ENCODE peak calls at places on chromosomes 11 and 22, in seven cellular contexts. E is IMR-90, V is left lung, A is ovary, I is heart left ventricle, S is heart right ventricle, K is endothelial cell of umbilical vein. C is an unnamed sample. For H3K4me1, the result is how much of the 10 kb centered on the place peaks cover.

GRCh38 chr11:2276999-2277328 is 6.6 kb upstream of the ASCL2 start:
- DNase-seq in E (no peak), V (no peak), A (peak), I (no peak), S (no peak), K (no peak), C (no peak)

GRCh38 chr11:2770556-2771301 is 70.9 kb upstream of the KCNQ1OT1 start:
- DNase-seq in E (no peak), V (peak), A (peak), I (peak), S (no peak), K (no peak), C (no peak)

GRCh38 chr22:32920032-32920628 is 118.6 kb downstream of the TIMP3 start:
- DNase-seq in E (peak), V (peak), A (peak), I (no peak), S (peak), K (no peak), C (no peak)

GRCh38 chr11:120929664-120930154 is 94.2 kb upstream of the TBCEL start:
- DNase-seq in E (peak), V (no peak), A (peak), I (no peak), S (no peak), K (peak), C (no peak)

GRCh38 chr11:131745405-131745804 is 375.0 kb downstream of the NTM start:
- DNase-seq in E (peak), V (no peak), A (no peak), I (no peak), S (no peak), K (peak), C (no peak)

GRCh38 chr22:29032584-29032983 is 29.0 kb downstream of the C22orf31 start:
- DNase-seq in E (peak), V (no peak), A (no peak), I (no peak), S (no peak), K (peak), C (no peak)

GRCh38 chr11:129723146-129723963 is 92.3 kb upstream of the TMEM45B start:
- DNase-seq in E (no peak), V (no peak), A (no peak), I (no peak), S (no peak), K (no peak), C (no peak)

GRCh38 chr22:29369460-29369859 is 18.9 kb downstream of the AP1B1 start:
- DNase-seq in E (peak), V (peak), A (peak), I (peak), S (peak), K (peak), C (no peak)

GRCh38 chr11:85875505-85875904 is 20.3 kb downstream of the CCDC83 start:
- DNase-seq in E (peak), V (no peak), A (no peak), I (no peak), S (no peak), K (no peak), C (no peak)

GRCh38 chr22:27698830-27699229 is 102.7 kb downstream of the MN1 start:
- DNase-seq in E (no peak), V (no peak), A (no peak), I (no peak), S (no peak), K (no peak), C (no peak)

GRCh38 chr11:57552479-57552878 is 15.0 kb downstream of the UBE2L6 start:
- DNase-seq in E (no peak), V (no peak), A (no peak), I (no peak), S (no peak), K (no peak), C (no peak)

GRCh38 chr11:67278939-67279588 is 10.0 kb upstream of the ANKRD13D start:
- DNase-seq in E (no peak), V (peak), A (no peak), I (peak), S (no peak), K (no peak), C (no peak)

GRCh38 chr11:128884703-128885338 is 6.3 kb upstream of the KCNJ5 start:
- DNase-seq in E (peak), V (peak), A (peak), I (no peak), S (no peak), K (peak), C (no peak)

GRCh38 chr11:72831521-72832300 is 17.5 kb downstream of the ATG16L2 start:
- DNase-seq in E (peak), V (peak), A (peak), I (peak), S (peak), K (peak), C (peak)

GRCh38 chr11:2138436-2139117 is 612 bp downstream of the IGF2 start:
- DNase-seq in E (no peak), V (no peak), A (peak), I (peak), S (peak), K (no peak), C (no peak)

GRCh38 chr11:44944181-44944852 is 6.4 kb downstream of the TP53I11 start:
- DNase-seq in E (peak), V (no peak), A (no peak), I (no peak), S (no peak), K (no peak), C (no peak)

GRCh38 chr11:12900496-12900895 is 108.6 kb upstream of the RASSF10 start:
- DNase-seq in E (peak), V (no peak), A (no peak), I (no peak), S (no peak), K (peak), C (no peak)

GRCh38 chr11:120715239-120715638 is 203.7 kb downstream of the GRIK4 start:
- DNase-seq in E (no peak), V (no peak), A (no peak), I (no peak), S (no peak), K (peak), C (no peak)

GRCh38 chr22:17860220-17860965 is 86.1 kb upstream of the BID start:
- DNase-seq in E (no peak), V (no peak), A (no peak), I (no peak), S (no peak), K (no peak), C (no peak)

GRCh38 chr11:115527534-115528125 is 23.4 kb upstream of the CADM1 start:
- DNase-seq in E (no peak), V (no peak), A (no peak), I (no peak), S (no peak), K (no peak), C (no peak)

GRCh38 chr11:118911113-118911879 is 14.4 kb downstream of the BCL9L start:
- DNase-seq in E (peak), V (no peak), A (peak), I (peak), S (no peak), K (no peak), C (no peak)

GRCh38 chr11:67545280-67545679 is 22.0 kb upstream of the CABP2 start:
- DNase-seq in E (no peak), V (no peak), A (no peak), I (peak), S (peak), K (no peak), C (no peak)

GRCh38 chr22:37303821-37304274 is 21.5 kb downstream of the CYTH4 start:
- DNase-seq in E (peak), V (peak), A (no peak), I (peak), S (no peak), K (peak), C (peak)

GRCh38 chr11:120578591-120579154 is 67.1 kb downstream of the GRIK4 start:
- DNase-seq in E (no peak), V (no peak), A (no peak), I (no peak), S (no peak), K (no peak), C (no peak)

GRCh38 chr22:35563211-35563610 is 22.6 kb downstream of the RASD2 start:
- DNase-seq in E (no peak), V (no peak), A (no peak), I (no peak), S (no peak), K (no peak), C (no peak)

GRCh38 chr22:38704568-38705234 is 1.0 kb upstream of the GTPBP1 start:
- DNase-seq in E (no peak), V (no peak), A (no peak), I (no peak), S (no peak), K (peak), C (no peak)

GRCh38 chr11:10688401-10688800 is 5.2 kb downstream of the IRAG1 start:
- DNase-seq in E (peak), V (no peak), A (no peak), I (no peak), S (no peak), K (no peak), C (no peak)

GRCh38 chr11:81792416-81792815 is 941.2 kb downstream of the FAM181B start:
- DNase-seq in E (no peak), V (no peak), A (no peak), I (no peak), S (no peak), K (no peak), C (no peak)

GRCh38 chr11:120184946-120185677 is 25.7 kb upstream of the OAF start:
- DNase-seq in E (peak), V (peak), A (peak), I (peak), S (peak), K (no peak), C (no peak)

GRCh38 chr22:25475554-25476022 is 88.9 kb upstream of the GRK3 start:
- DNase-seq in E (peak), V (peak), A (no peak), I (no peak), S (no peak), K (peak), C (no peak)

GRCh38 chr11:127485541-127485940 is 485.0 kb upstream of the KIRREL3 start:
- DNase-seq in E (no peak), V (no peak), A (no peak), I (no peak), S (no peak), K (no peak), C (no peak)

GRCh38 chr22:37496651-37497599 is 10.7 kb upstream of the MFNG start:
- DNase-seq in E (peak), V (no peak), A (no peak), I (no peak), S (no peak), K (peak), C (no peak)

GRCh38 chr11:94740975-94741707 is 27.0 kb upstream of the AMOTL1 start:
- DNase-seq in E (peak), V (no peak), A (peak), I (no peak), S (peak), K (peak), C (no peak)

GRCh38 chr11:116881153-116881552 is 43.7 kb upstream of the APOA1 start:
- DNase-seq in E (no peak), V (no peak), A (no peak), I (no peak), S (no peak), K (no peak), C (no peak)

GRCh38 chr11:14793546-14793945 is 98.5 kb downstream of the CYP2R1 start:
- DNase-seq in E (no peak), V (no peak), A (no peak), I (no peak), S (no peak), K (no peak), C (no peak)

GRCh38 chr11:120858740-120859139 is 165.2 kb upstream of the TBCEL start:
- DNase-seq in E (peak), V (no peak), A (no peak), I (no peak), S (no peak), K (peak), C (no peak)

GRCh38 chr22:36528336-36528735 is 630 bp downstream of the EIF3D start:
- DNase-seq in E (no peak), V (no peak), A (peak), I (no peak), S (no peak), K (no peak), C (no peak)

GRCh38 chr22:36853407-36854099 is 7.3 kb upstream of the NCF4 start:
- DNase-seq in E (peak), V (peak), A (no peak), I (peak), S (peak), K (peak), C (no peak)

DNA sequence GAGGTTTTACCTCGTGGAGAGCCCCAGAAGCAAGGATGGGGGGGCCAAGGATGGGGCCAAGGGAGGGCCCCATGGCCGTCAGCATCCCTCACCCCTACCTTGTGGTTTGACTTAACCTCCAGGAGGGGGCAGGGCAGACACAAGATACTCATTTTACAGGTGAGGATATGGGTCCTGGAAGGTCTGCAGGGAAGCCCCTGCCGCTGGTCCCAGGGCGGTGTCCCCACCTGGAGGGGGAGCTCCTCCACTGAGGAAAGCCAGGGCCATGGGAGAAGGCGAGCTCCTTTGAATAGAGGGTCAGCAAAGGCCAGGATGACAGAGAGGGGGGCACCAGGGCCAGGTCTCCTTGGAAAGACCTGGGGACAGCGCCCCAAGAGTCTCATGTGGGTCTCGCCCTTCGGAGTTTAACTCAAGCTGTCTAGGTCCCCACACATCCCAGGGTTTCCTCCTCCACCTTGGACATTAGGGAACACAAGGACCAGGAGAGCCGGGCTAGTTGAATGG is 5.9 kb upstream of the ADORA2A start:
- DNase-seq in E (no peak), V (no peak), A (no peak), I (no peak), S (no peak), K (no peak), C (no peak)
- TF ChIP-seq CTCF in E (no peak), V (no peak), A (no peak), I (no peak), S (peak), K (no peak), C (no peak)

DNA sequence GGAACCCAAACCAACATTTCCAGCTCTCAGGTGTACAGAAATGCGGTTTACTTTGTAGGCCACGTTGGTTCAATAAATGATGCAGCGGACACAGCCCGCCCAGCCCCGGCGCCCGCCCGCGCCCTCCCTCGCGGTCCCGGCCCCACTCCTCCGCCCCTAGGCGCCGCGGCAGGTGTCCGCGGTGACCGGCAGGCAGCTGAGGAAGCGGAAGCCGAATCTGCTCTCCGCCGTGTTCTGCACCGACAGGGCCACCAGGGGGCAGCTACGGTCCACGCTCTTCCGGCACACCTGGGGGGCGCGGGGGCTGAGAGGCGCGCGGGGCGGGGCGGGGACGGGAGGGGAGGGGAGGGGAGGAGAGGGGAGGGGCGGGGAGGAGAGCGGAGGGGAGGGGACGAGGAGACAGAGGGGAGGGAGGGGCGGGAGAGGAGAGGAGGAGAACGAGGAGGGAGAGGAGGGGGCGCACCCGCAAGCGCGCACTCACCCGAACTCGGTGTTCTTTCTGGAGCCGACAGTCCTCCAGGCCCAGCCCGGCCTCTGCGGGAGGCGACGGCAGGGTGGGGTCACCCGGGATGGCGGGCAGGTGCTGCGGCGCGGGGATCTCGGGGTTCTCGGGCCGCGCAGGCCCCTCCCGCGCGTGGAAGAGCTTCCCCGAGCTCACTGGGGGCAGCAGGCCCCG is 5.6 kb downstream of the LMNTD2 start:
- DNase-seq in E (no peak), V (peak), A (no peak), I (no peak), S (peak), K (no peak), C (no peak)
- H3K4me1 ChIP-seq in E (under half), V (under half), A (under half), I (under half), S (under half), K (under half), C (under half)

GRCh38 chr11:73833067-73833466 is 43.6 kb downstream of the COA4 start:
- DNase-seq in E (no peak), V (no peak), A (no peak), I (no peak), S (no peak), K (no peak), C (no peak)

GRCh38 chr11:73839123-73839457 is 37.6 kb downstream of the COA4 start:
- DNase-seq in E (no peak), V (no peak), A (no peak), I (no peak), S (no peak), K (no peak), C (no peak)

GRCh38 chr11:73838443-73839122 is 38.1 kb downstream of the COA4 start:
- DNase-seq in E (peak), V (no peak), A (no peak), I (no peak), S (no peak), K (no peak), C (no peak)
- H3K4me3 ChIP-seq in E (no peak), V (no peak), A (no peak), I (no peak), S (no peak), K (no peak), C (no peak)

GRCh38 chr22:20600137-20600673 is 92.8 kb downstream of the MED15 start:
- DNase-seq in E (no peak), V (no peak), A (no peak), I (no peak), S (no peak), K (no peak), C (no peak)

GRCh38 chr22:20601308-20601707 is 93.9 kb downstream of the MED15 start:
- DNase-seq in E (no peak), V (no peak), A (no peak), I (no peak), S (no peak), K (no peak), C (no peak)

GRCh38 chr22:20604776-20605221 is 97.4 kb downstream of the MED15 start:
- DNase-seq in E (no peak), V (no peak), A (no peak), I (no peak), S (no peak), K (no peak), C (no peak)

GRCh38 chr22:20604092-20604747 is 96.8 kb downstream of the MED15 start:
- DNase-seq in E (no peak), V (no peak), A (no peak), I (no peak), S (no peak), K (no peak), C (no peak)

DNA sequence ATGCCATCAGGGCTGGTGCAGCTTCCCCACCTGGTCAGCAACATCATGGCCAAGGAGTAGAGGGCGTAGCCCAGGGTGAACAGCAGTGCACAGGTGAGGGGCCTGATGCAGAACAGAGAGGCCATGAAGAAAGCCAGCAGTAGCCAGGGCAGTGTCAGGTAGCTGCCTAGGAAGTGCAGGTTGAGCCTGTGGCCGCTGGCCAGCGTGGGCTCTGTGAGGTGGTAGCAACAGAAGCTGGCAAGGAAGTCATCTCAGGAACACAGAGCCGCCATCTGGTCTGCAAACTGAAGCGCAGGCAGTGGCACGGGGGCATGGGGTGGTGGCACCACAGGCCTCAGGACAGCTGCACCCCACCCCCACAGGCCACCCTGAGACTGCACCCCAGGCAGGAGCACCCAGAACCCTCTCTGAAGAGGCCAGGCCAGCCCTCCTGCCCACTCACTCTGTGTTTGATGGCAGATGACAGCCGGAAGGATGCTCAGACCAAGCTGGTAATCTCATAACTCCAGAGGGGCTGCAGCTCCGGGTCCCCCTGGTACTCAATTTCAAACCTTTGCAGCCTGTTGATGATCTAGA is 95.3 kb downstream of the MED15 start:
- DNase-seq in E (no peak), V (no peak), A (no peak), I (no peak), S (no peak), K (no peak), C (no peak)
- TF ChIP-seq CTCF in E (no peak), V (no peak), A (no peak), I (no peak), S (no peak), K (no peak), C (no peak)

GRCh38 chr11:123556633-123557032 is 97.8 kb downstream of the SCN3B start:
- DNase-seq in E (no peak), V (no peak), A (no peak), I (no peak), S (no peak), K (no peak), C (no peak)
- H3K4me1 ChIP-seq in E (under half), V (under half), A (under half), I (under half), S (under half), K (under half), C (under half)

DNA sequence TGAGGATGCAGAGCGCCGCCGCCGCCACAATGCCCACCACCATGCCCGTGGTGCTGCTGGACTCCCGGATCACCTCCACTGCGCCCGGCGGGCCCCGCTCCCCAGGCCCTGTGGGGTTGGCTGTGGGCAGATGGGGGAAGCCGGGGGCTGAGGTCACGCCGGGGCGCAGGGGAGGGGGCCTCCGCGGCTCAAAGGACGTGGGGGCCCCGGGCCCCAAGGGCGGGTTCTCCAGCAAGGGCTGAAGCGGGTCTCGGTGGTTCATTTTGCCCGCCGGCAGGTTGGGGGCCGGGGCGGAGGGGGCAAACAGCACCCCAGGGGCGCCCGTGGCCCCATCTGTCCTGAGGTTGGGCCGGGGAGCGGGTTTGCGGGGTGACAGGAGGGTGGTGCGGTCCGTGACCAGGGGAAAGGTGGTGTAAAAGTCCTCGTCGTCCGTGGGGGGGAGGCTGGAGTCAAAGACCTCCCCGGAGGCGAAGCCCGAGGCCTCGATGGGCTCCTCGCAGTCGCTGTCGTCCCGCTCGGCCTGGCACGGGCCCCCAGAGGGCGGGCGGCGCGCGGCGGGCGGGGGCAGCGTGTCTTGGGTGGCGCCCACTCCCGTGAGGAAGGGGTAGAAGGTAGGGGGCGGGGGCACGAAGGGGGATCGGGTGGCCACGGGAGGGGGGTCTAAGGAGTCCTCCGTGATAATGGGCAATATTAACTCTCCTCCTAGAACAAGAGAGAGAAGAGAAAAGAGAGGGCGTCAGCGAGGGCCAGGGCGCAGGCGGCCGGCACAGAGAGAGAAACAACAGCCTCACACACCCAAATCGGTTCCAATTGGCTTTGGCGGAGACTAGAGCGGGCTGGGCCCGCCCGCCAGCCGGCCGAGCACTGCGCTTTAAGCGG is 16.6 kb downstream of the SLC22A12 start:
- DNase-seq in E (peak), V (no peak), A (peak), I (peak), S (peak), K (no peak), C (no peak)
- H3K4me3 ChIP-seq in E (no peak), V (no peak), A (peak), I (peak), S (peak), K (no peak), C (peak)